ENCODE peak calls at places on chromosomes 6 and 20, in ten cellular contexts. A is heart right ventricle; Q is uterus; M is heart left ventricle; U is IMR-90; N is pancreas; T is lower lobe of right lung; L is OCI-LY7; W is CD4-positive, alpha-beta T cell; X is A549. Z is an unnamed sample.

GRCh38 chr6:17397764-17398194 is 4.4 kb downstream of the CAP2 start:
- DNase-seq in W (no peak), A (no peak), U (no peak), N (no peak), X (peak), Q (no peak), T (no peak), M (no peak), L (no peak), Z (no peak)

GRCh38 chr20:29689411-29690225 is 1567.8 kb upstream of the DEFB115 start:
- DNase-seq in M (peak), L (no peak), Q (no peak), X (no peak), U (no peak), T (peak), N (peak), A (peak), W (no peak), Z (peak)

GRCh38 chr6:43570876-43571441 is 4.9 kb downstream of the XPO5 start:
- DNase-seq in W (no peak), T (no peak), N (no peak), M (no peak), A (no peak), U (peak), Q (no peak), L (no peak), X (no peak), Z (no peak)

GRCh38 chr6:42136508-42137191 is 5.8 kb downstream of the C6orf132 start:
- DNase-seq in N (no peak), A (no peak), T (no peak), M (no peak), W (no peak), L (peak), Q (no peak), U (peak), X (peak), Z (peak)

GRCh38 chr6:14981960-14982359 is 263.9 kb upstream of the JARID2 start:
- DNase-seq in L (peak), T (no peak), M (no peak), X (no peak), N (no peak), W (no peak), A (no peak), Q (no peak), U (no peak), Z (no peak)

GRCh38 chr6:62129127-62129526 is 156.9 kb downstream of the KHDRBS2 start:
- DNase-seq in Q (no peak), W (no peak), A (no peak), L (no peak), M (no peak), N (no peak), X (no peak), T (no peak), U (no peak), Z (no peak)

GRCh38 chr6:82263916-82264315 is 16.4 kb upstream of the IBTK start:
- DNase-seq in N (no peak), Q (no peak), U (no peak), T (no peak), M (no peak), X (no peak), L (no peak), A (no peak), W (no peak), Z (no peak)

GRCh38 chr20:33032555-33032954 is 1.1 kb downstream of the BPIFB6 start:
- DNase-seq in N (no peak), L (no peak), T (no peak), A (no peak), Q (no peak), M (no peak), W (no peak), U (no peak), X (no peak), Z (no peak)

GRCh38 chr6:10763006-10763405 is 15.4 kb downstream of the TMEM14B start:
- DNase-seq in Q (no peak), X (no peak), A (no peak), M (no peak), W (no peak), L (no peak), T (no peak), N (no peak), U (peak), Z (no peak)

GRCh38 chr6:34633256-34633655 is 63.3 kb downstream of the ILRUN start:
- DNase-seq in X (no peak), Q (no peak), T (no peak), A (no peak), U (no peak), M (no peak), N (no peak), W (no peak), L (no peak), Z (no peak)
- H3K27ac ChIP-seq in X (no peak), Q (no peak), T (no peak), A (no peak), U (no peak), M (no peak), N (no peak), W (no peak), L (no peak), Z (no peak)

DNA sequence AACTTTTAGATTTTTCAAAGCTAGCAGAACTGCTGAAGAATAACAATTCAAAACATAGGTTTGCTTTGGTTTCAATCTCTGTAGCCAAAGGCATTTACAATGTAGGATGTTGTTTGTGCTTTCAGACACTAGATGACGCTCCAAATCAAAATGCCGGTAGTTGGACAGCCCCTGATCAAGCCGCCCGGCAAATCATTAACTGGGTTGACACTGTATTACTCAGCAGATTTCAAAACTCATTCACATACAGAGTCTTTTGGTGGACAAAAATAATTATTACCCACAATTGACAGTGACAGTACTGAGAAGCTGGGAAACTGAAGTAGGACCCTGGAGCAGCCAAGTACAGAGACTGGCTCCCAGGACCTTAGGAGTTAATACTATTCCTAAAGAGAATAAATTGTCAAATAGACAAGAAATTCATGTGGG is 21.3 kb upstream of the HFE start:
- DNase-seq in M (peak), N (no peak), Q (peak), T (no peak), L (peak), X (peak), W (peak), A (peak), U (peak), Z (no peak)
- TF ChIP-seq CTCF in M (peak), N (peak), Q (peak), T (peak), L (peak), X (peak), W (peak), A (peak), U (peak), Z (peak)

GRCh38 chr6:138590796-138591709 is 91.8 kb upstream of the NHSL1 start:
- DNase-seq in W (no peak), U (peak), T (no peak), Q (peak), A (peak), X (peak), M (peak), N (no peak), L (peak), Z (no peak)
- H3K27ac ChIP-seq in W (no peak), U (no peak), T (no peak), Q (no peak), A (no peak), X (peak), M (no peak), N (no peak), L (no peak), Z (no peak)

GRCh38 chr20:19824861-19825260 is 66.8 kb downstream of the RIN2 start:
- DNase-seq in U (peak), T (no peak), N (no peak), A (no peak), W (no peak), Q (no peak), M (no peak), L (no peak), X (no peak), Z (no peak)

GRCh38 chr20:19827818-19828217 is 69.8 kb downstream of the RIN2 start:
- DNase-seq in N (no peak), X (no peak), L (no peak), W (no peak), M (no peak), A (no peak), T (no peak), U (no peak), Q (no peak), Z (no peak)

GRCh38 chr20:19830351-19830750 is 72.3 kb downstream of the RIN2 start:
- DNase-seq in W (no peak), N (no peak), M (no peak), Q (no peak), X (no peak), T (no peak), L (no peak), U (peak), A (no peak), Z (no peak)

GRCh38 chr20:19826179-19826914 is 68.3 kb downstream of the RIN2 start:
- DNase-seq in U (no peak), L (no peak), T (no peak), Q (no peak), X (peak), A (no peak), W (no peak), M (no peak), N (no peak), Z (no peak)

DNA sequence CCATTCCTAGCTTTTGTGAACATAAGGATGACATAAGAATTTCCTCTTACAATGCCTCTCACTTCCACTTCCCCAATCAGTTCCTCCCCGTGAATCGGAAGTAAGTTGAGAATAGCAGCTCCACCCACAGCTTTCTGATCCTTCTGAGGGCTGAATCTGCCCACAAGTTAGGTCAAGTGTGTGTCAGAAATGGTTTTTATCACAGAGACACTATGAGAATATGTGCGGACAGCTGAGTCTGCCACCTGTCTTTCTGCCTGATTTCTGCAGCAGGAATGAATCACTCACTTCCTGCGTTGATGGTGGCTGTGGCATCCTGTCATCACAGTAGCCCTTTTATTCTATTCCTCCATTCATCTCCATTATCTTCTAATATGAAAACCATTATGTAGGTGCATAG is 70.2 kb downstream of the RIN2 start:
- DNase-seq in L (peak), Q (no peak), U (peak), T (no peak), N (no peak), M (no peak), X (peak), A (no peak), W (no peak), Z (no peak)
- TF ChIP-seq CTCF in L (peak), Q (no peak), U (peak), T (peak), N (no peak), M (peak), X (peak), A (peak), W (no peak), Z (peak)

GRCh38 chr6:170294813-170295518 is 4.1 kb upstream of the DLL1 start:
- DNase-seq in T (no peak), N (no peak), X (no peak), U (no peak), Q (no peak), L (no peak), W (no peak), A (no peak), M (no peak), Z (no peak)
- H3K27ac ChIP-seq in T (no peak), N (no peak), X (peak), U (no peak), Q (no peak), L (no peak), W (no peak), A (no peak), M (no peak), Z (no peak)

GRCh38 chr6:158769696-158770446 is 49.3 kb downstream of the EZR start:
- DNase-seq in Q (no peak), A (peak), U (no peak), M (peak), L (no peak), X (no peak), W (no peak), N (no peak), T (no peak), Z (peak)
- TF ChIP-seq CTCF in Q (no peak), A (no peak), U (no peak), M (no peak), L (no peak), X (no peak), W (no peak), N (no peak), T (no peak), Z (no peak)

DNA sequence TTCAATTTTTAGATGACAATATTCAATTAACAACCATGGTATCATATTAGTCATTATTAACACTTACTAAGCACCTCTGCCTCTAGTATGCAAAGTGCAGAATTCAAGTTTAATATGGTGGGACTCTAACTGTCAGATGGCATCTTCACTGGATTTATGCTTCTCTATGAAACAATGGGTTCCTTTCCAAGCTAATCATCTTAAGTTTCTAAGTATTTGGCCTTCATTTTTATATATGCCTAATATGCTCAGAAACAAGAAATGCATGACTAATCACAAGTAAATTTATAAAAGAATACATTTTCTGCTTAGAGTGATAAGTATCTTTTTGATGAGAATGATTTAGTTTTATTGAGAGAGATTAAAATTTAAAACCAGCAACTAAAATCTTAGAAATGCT is 144.7 kb downstream of the HIVEP2 start:
- DNase-seq in X (no peak), T (no peak), M (no peak), U (peak), L (no peak), Q (no peak), W (no peak), N (no peak), A (no peak), Z (no peak)
- H3K27ac ChIP-seq in X (no peak), T (no peak), M (no peak), U (no peak), L (no peak), Q (no peak), W (no peak), N (no peak), A (no peak), Z (no peak)

GRCh38 chr6:152078804-152079203 is 271.3 kb downstream of the ESR1 start:
- DNase-seq in T (no peak), Q (no peak), A (no peak), M (no peak), X (no peak), L (no peak), N (no peak), W (no peak), U (no peak), Z (no peak)
- TF ChIP-seq CTCF in T (no peak), Q (no peak), A (no peak), M (no peak), X (no peak), L (no peak), N (no peak), W (no peak), U (no peak), Z (no peak)

Z was measured in kidney.